ENCODE peak calls at places on chromosomes 2 and 18, in four cellular contexts. V is HFFc6, P is transverse colon, W is endothelial cell of umbilical vein. Z is an unnamed sample.

GRCh38 chr2:46458763-46459505 is 20.4 kb upstream of the TMEM247 start:
- DNase-seq in V (no peak), W (no peak), P (no peak), Z (no peak)

GRCh38 chr2:232103140-232103737 is 141.7 kb downstream of the DIS3L2 start:
- DNase-seq in V (no peak), W (peak; percentile 10), P (no peak), Z (peak; percentile 69)

GRCh38 chr18:35345460-35345921 is 1.3 kb upstream of the ZNF24 start:
- DNase-seq in W (peak; percentile 6), P (no peak), V (no peak), Z (peak; percentile 60)

GRCh38 chr2:36461039-36461681 is 105.6 kb downstream of the CRIM1 start:
- DNase-seq in P (no peak), W (peak; percentile 93), V (peak; percentile 90), Z (peak; percentile 88)

GRCh38 chr18:1585881-1586488 is 681.3 kb downstream of the ADCYAP1 start:
- DNase-seq in V (peak; percentile 28), W (peak; percentile 42), P (no peak), Z (peak; percentile 45)

GRCh38 chr18:74994502-74995403 is 214.2 kb downstream of the PTGR3 start:
- DNase-seq in P (peak; percentile 38), V (no peak), W (peak; percentile 75), Z (peak; percentile 45)

GRCh38 chr2:179677148-179677688 is 184.2 kb downstream of the ZNF385B start:
- DNase-seq in V (peak; percentile 51), W (no peak), P (no peak), Z (no peak)

GRCh38 chr18:32057624-32058165 is 34.0 kb upstream of the RNF138 start:
- DNase-seq in P (no peak), V (no peak), W (no peak), Z (no peak)

GRCh38 chr2:222295368-222296041 is 3.3 kb downstream of the PAX3 start:
- DNase-seq in V (peak; percentile 27), P (no peak), W (no peak), Z (no peak)

GRCh38 chr18:61892683-61893303 is at the start of gene RNF152:
- DNase-seq in V (no peak), P (peak; percentile 32), W (peak; percentile 71), Z (peak; percentile 66)

GRCh38 chr2:226775032-226775509 is 24.5 kb downstream of the IRS1 start:
- DNase-seq in V (no peak), P (no peak), W (no peak), Z (no peak)

GRCh38 chr2:159760321-159760720 is 37.7 kb downstream of the CD302 start:
- DNase-seq in P (no peak), W (no peak), V (no peak), Z (no peak)

GRCh38 chr2:159489476-159489875 is 126.9 kb downstream of the BAZ2B start:
- DNase-seq in P (no peak), V (no peak), W (no peak), Z (no peak)

GRCh38 chr2:55106148-55106547 is 55.9 kb upstream of the RTN4 start:
- DNase-seq in W (no peak), P (no peak), V (no peak), Z (no peak)

GRCh38 chr18:62954341-62954740 is 239.0 kb downstream of the PHLPP1 start:
- DNase-seq in P (no peak), V (no peak), W (no peak), Z (peak; percentile 77)

GRCh38 chr2:216856666-216857065 is 3.2 kb downstream of the TNP1 start:
- DNase-seq in V (no peak), P (no peak), W (no peak), Z (no peak)

GRCh38 chr2:204255469-204255868 is 289.8 kb upstream of the PARD3B start:
- DNase-seq in W (no peak), P (no peak), V (no peak), Z (no peak)

GRCh38 chr2:150663143-150663542 is 175.7 kb upstream of the RND3 start:
- DNase-seq in W (peak; percentile 33), P (no peak), V (peak; percentile 80), Z (peak; percentile 42)

GRCh38 chr2:192139813-192140212 is 54.9 kb downstream of the TMEFF2 start:
- DNase-seq in P (no peak), W (no peak), V (no peak), Z (no peak)

GRCh38 chr2:238924032-238924431 is 76.1 kb downstream of the TWIST2 start:
- DNase-seq in V (no peak), P (no peak), W (no peak), Z (no peak)

GRCh38 chr2:134282638-134283400 is 28.9 kb downstream of the MGAT5 start:
- DNase-seq in W (no peak), P (no peak), V (no peak), Z (no peak)

GRCh38 chr2:144516417-144516980 is 3.4 kb downstream of the ZEB2 start:
- DNase-seq in P (no peak), V (no peak), W (peak; percentile 54), Z (peak; percentile 76)

GRCh38 chr18:57854726-57855125 is 51.6 kb upstream of the ATP8B1 start:
- DNase-seq in P (peak; percentile 30), W (no peak), V (no peak), Z (no peak)

GRCh38 chr2:168253379-168253778 is 6.0 kb upstream of the STK39 start:
- DNase-seq in W (no peak), P (no peak), V (no peak), Z (no peak)

GRCh38 chr2:159219394-159219998 is 67.0 kb downstream of the WDSUB1 start:
- DNase-seq in V (no peak), P (no peak), W (no peak), Z (no peak)